ENCODE peak calls at places on chromosomes 11 and 22, in nine cellular contexts. Y, Q, W, U, J, G, P, D and L are unnamed samples.

GRCh38 chr11:48080301-48080861 is 100.0 kb downstream of the PTPRJ start:
- DNase-seq in U (no peak), G (no peak), Y (no peak), W (no peak), Q (no peak), J (no peak), P (no peak), D (no peak), L (no peak)

GRCh38 chr11:60939828-60940227 is 12.1 kb downstream of the SLC15A3 start:
- DNase-seq in D (no peak), Y (no peak), P (no peak), U (no peak), G (no peak), W (no peak), Q (peak; percentile 68), J (no peak), L (no peak)

GRCh38 chr11:89293966-89294679 is 116.4 kb downstream of the TYR start:
- DNase-seq in P (no peak), U (peak; percentile 31), G (peak; percentile 45), D (peak; percentile 20), Y (no peak), J (no peak), Q (peak; percentile 11), W (no peak), L (no peak)

GRCh38 chr11:109423114-109423859 is 1.3 kb downstream of the C11orf87 start:
- DNase-seq in P (peak; percentile 31), Q (peak; percentile 13), U (peak; percentile 71), Y (no peak), W (no peak), D (peak; percentile 10), J (peak; percentile 37), G (peak; percentile 39), L (no peak)

GRCh38 chr11:66011785-66012303 is at the start of gene CST6:
- DNase-seq in Q (no peak), D (no peak), P (no peak), J (no peak), U (peak; percentile 82), W (no peak), G (no peak), Y (no peak), L (no peak)

GRCh38 chr11:12003815-12004214 is 4.6 kb downstream of the DKK3 start:
- DNase-seq in J (no peak), D (no peak), Y (no peak), U (no peak), P (no peak), Q (no peak), W (no peak), G (no peak), L (no peak)

GRCh38 chr22:47549741-47550340 is 787.4 kb downstream of the TBC1D22A start:
- DNase-seq in Y (no peak), J (no peak), U (no peak), G (no peak), P (no peak), Q (no peak), W (no peak), D (no peak), L (no peak)

GRCh38 chr11:57406337-57406904 is 16.0 kb upstream of the PRG2 start:
- DNase-seq in Y (no peak), Q (no peak), P (no peak), J (no peak), U (no peak), W (no peak), D (no peak), G (peak; percentile 31), L (no peak)

GRCh38 chr11:17386331-17387084 is 2.0 kb downstream of the KCNJ11 start:
- DNase-seq in Q (peak; percentile 74), U (no peak), G (peak; percentile 11), P (peak; percentile 66), D (peak; percentile 58), W (peak; percentile 46), J (peak; percentile 72), Y (no peak), L (no peak)

GRCh38 chr11:116033931-116034553 is 529.8 kb upstream of the CADM1 start:
- DNase-seq in U (no peak), Y (no peak), Q (no peak), D (no peak), P (peak; percentile 47), W (no peak), J (no peak), G (no peak), L (no peak)

GRCh38 chr11:61104963-61105362 is 2.7 kb downstream of the CD5 start:
- DNase-seq in J (no peak), P (no peak), W (no peak), D (no peak), U (no peak), G (no peak), Q (no peak), Y (no peak), L (no peak)

GRCh38 chr11:83409891-83410290 is 123.7 kb upstream of the CCDC90B start:
- DNase-seq in J (peak; percentile 43), Q (no peak), W (no peak), U (no peak), G (no peak), Y (no peak), D (no peak), P (no peak), L (no peak)

GRCh38 chr11:18294862-18295261 is 27.1 kb downstream of the HPS5 start:
- DNase-seq in D (no peak), P (no peak), W (no peak), Q (no peak), Y (no peak), J (no peak), G (no peak), U (no peak), L (no peak)

GRCh38 chr11:47020793-47021624 is 84.4 kb downstream of the CSTPP1 start:
- DNase-seq in D (no peak), G (peak; percentile 11), J (no peak), Y (no peak), P (no peak), W (no peak), U (no peak), Q (no peak), L (no peak)

GRCh38 chr22:29485448-29485847 is 5.4 kb downstream of the NEFH start:
- DNase-seq in W (no peak), Y (no peak), P (no peak), U (no peak), J (no peak), Q (no peak), G (no peak), D (no peak), L (no peak)

GRCh38 chr22:38338772-38339379 is 21.6 kb upstream of the CSNK1E start:
- DNase-seq in Q (no peak), U (no peak), P (peak; percentile 3), Y (no peak), W (no peak), D (no peak), G (no peak), J (no peak), L (no peak)

GRCh38 chr11:132405728-132406127 is 1035.3 kb downstream of the NTM start:
- DNase-seq in W (no peak), G (no peak), Q (no peak), D (no peak), Y (no peak), U (no peak), J (no peak), P (no peak), L (no peak)

GRCh38 chr11:132396318-132396717 is 1025.9 kb downstream of the NTM start:
- DNase-seq in Q (no peak), J (no peak), D (no peak), P (no peak), Y (no peak), U (no peak), W (no peak), G (no peak), L (no peak)

GRCh38 chr11:132402056-132402684 is 1031.8 kb downstream of the NTM start:
- DNase-seq in U (no peak), D (peak; percentile 40), P (peak; percentile 65), W (no peak), J (peak; percentile 69), G (peak; percentile 62), Q (peak; percentile 65), Y (no peak), L (no peak)
- TF ChIP-seq CTCF in U (no peak), D (peak; percentile 64), P (peak; percentile 87), W (peak; percentile 8), J (peak; percentile 48), G (peak; percentile 66), Q (peak; percentile 54), Y (peak; percentile 77), L (no peak)

GRCh38 chr11:114610984-114611944 is 15.7 kb upstream of the NXPE4 start:
- DNase-seq in U (no peak), G (no peak), W (no peak), J (no peak), Y (no peak), D (no peak), P (no peak), Q (peak; percentile 5), L (no peak)
- TF ChIP-seq CTCF in U (peak; percentile 10), G (no peak), W (no peak), J (no peak), Y (no peak), D (no peak), P (no peak), Q (no peak), L (no peak)

GRCh38 chr22:27603823-27604190 is 197.7 kb downstream of the MN1 start:
- DNase-seq in U (no peak), D (no peak), P (no peak), Y (no peak), J (no peak), G (peak; percentile 57), Q (no peak), W (no peak), L (no peak)
- TF ChIP-seq CTCF in U (no peak), D (no peak), P (no peak), Y (no peak), J (no peak), G (peak; percentile 0), Q (no peak), W (no peak), L (no peak)

DNA sequence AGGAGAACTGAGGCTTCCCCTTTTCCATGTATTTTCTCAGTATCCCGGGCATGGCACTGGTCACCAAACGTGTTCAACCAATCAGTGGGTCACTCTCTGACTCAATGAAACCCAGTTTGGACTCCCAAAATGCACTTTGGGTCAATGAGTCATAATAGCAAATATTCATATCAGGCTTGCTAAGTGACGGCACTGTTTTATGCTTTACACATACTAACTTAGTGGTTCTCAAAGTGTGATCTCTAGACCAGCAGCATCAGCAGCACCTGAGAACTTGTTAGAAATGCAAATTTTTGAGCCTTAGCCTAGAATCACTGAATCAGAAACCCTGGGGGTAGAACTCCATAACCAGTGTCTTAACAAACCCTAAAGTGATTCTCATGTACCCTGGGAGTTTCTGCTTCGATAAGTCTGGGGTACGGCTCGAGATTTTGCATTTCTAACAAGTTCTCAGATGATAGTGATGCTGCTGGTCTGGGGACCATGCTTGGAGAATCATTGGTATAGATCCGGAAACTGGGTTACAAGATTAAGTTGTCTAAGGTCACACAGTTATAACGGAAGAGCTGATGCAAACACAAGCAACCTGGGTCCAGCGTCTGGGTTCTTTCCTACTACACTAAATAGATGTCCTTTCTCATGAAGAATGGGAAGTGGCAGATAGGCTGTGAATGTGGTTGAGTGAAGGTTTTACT is 35.6 kb downstream of the ETS1 start:
- DNase-seq in D (no peak), P (no peak), U (no peak), J (no peak), Y (no peak), Q (no peak), W (peak; percentile 62), G (no peak), L (peak; percentile 38)
- TF ChIP-seq CTCF in D (no peak), P (no peak), U (no peak), J (no peak), Y (no peak), Q (no peak), W (no peak), G (no peak), L (no peak)